ENCODE peak calls at places on chromosome X, in nine cellular contexts. M, D, A, C, N, S, T, B and V are unnamed samples.

GRCh38 chrX:13483773-13484172 is 85.6 kb upstream of the EGFL6 start:
- DNase-seq in A (no peak), S (no peak), C (no peak), T (no peak), M (no peak), N (no peak), D (no peak), B (no peak), V (no peak)

GRCh38 chrX:114599903-114600302 is 16.0 kb downstream of the HTR2C start:
- DNase-seq in S (no peak), D (no peak), C (no peak), M (no peak), A (no peak), T (no peak), N (no peak), B (no peak), V (no peak)

GRCh38 chrX:136810493-136810892 is 29.8 kb upstream of the ARHGEF6 start:
- DNase-seq in N (no peak), D (no peak), M (no peak), S (no peak), C (no peak), A (no peak), T (no peak), B (no peak), V (no peak)

GRCh38 chrX:146614693-146615524 is 194.7 kb upstream of the CXorf51B start:
- DNase-seq in T (no peak), A (no peak), D (no peak), S (no peak), B (no peak), M (no peak), C (no peak), N (no peak), V (no peak)

GRCh38 chrX:25721564-25721963 is 416.6 kb upstream of the MAGEB18 start:
- DNase-seq in B (no peak), M (no peak), A (no peak), S (peak), C (no peak), D (no peak), N (no peak), T (no peak), V (no peak)

GRCh38 chrX:78555401-78555980 is 103.6 kb downstream of the RTL3 start:
- DNase-seq in N (no peak), D (no peak), A (no peak), M (no peak), T (no peak), C (no peak), B (no peak), S (no peak), V (no peak)

GRCh38 chrX:147853701-147854100 is 58.0 kb upstream of the FMR1 start:
- DNase-seq in S (peak), D (no peak), T (no peak), C (no peak), A (no peak), N (no peak), B (no peak), M (no peak), V (no peak)

GRCh38 chrX:39667191-39667590 is 430.6 kb downstream of the BCOR start:
- DNase-seq in C (no peak), B (no peak), D (no peak), A (no peak), T (no peak), M (no peak), N (no peak), S (no peak), V (no peak)

GRCh38 chrX:11949291-11949690 is 189.0 kb upstream of the FRMPD4 start:
- DNase-seq in B (no peak), M (no peak), T (no peak), A (no peak), C (no peak), D (no peak), N (no peak), S (no peak), V (no peak)

GRCh38 chrX:17617794-17618193 is 119.5 kb upstream of the SCML1 start:
- DNase-seq in N (no peak), B (no peak), S (no peak), A (no peak), T (no peak), C (no peak), D (no peak), M (no peak), V (no peak)

GRCh38 chrX:129696463-129697155 is 41.9 kb upstream of the APLN start:
- DNase-seq in S (peak), A (no peak), C (no peak), N (no peak), B (no peak), M (no peak), D (no peak), T (no peak), V (no peak)

GRCh38 chrX:131752493-131753198 is 208.8 kb downstream of the OR13H1 start:
- DNase-seq in B (peak), T (no peak), N (no peak), A (no peak), D (peak), S (no peak), C (no peak), M (peak), V (peak)

GRCh38 chrX:39205467-39205866 is 404.2 kb downstream of the MID1IP1 start:
- DNase-seq in A (no peak), T (no peak), C (no peak), N (no peak), M (no peak), D (no peak), S (no peak), B (no peak), V (no peak)

GRCh38 chrX:107000013-107000515 is at the start of gene MORC4:
- DNase-seq in T (peak), N (peak), M (peak), S (peak), A (peak), B (peak), C (peak), D (peak), V (peak)

GRCh38 chrX:138298268-138298667 is 413.2 kb downstream of the FGF13 start:
- DNase-seq in T (no peak), N (no peak), C (no peak), S (no peak), D (no peak), A (no peak), B (no peak), M (no peak), V (no peak)

GRCh38 chrX:49316085-49316484 is 5.8 kb upstream of the GAGE12J start:
- DNase-seq in D (no peak), T (no peak), B (no peak), A (no peak), C (no peak), S (no peak), M (no peak), N (no peak), V (no peak)

GRCh38 chrX:148804579-148804978 is 304.2 kb downstream of the AFF2 start:
- DNase-seq in C (no peak), B (no peak), D (no peak), M (no peak), S (no peak), N (no peak), A (no peak), T (no peak), V (no peak)

GRCh38 chrX:24498975-24499374 is 33.9 kb downstream of the PDK3 start:
- DNase-seq in B (no peak), S (peak), C (no peak), M (no peak), T (no peak), A (no peak), D (no peak), N (peak), V (no peak)

GRCh38 chrX:18638397-18638796 is 33.5 kb downstream of the RS1 start:
- DNase-seq in M (no peak), S (no peak), C (no peak), D (no peak), B (no peak), A (no peak), T (no peak), N (no peak), V (no peak)

GRCh38 chrX:31832263-31832662 is 760.4 kb upstream of the FTHL17 start:
- DNase-seq in M (no peak), T (no peak), C (no peak), A (no peak), B (no peak), N (no peak), D (no peak), S (no peak), V (no peak)

GRCh38 chrX:72100824-72101351 is 30.8 kb downstream of the RTL5 start:
- DNase-seq in T (no peak), D (no peak), A (no peak), B (peak), C (no peak), N (no peak), S (no peak), M (peak), V (no peak)

GRCh38 chrX:21658746-21659145 is 616 bp upstream of the KLHL34 start:
- DNase-seq in N (no peak), S (peak), B (no peak), M (peak), C (no peak), T (no peak), D (no peak), A (no peak), V (no peak)

GRCh38 chrX:130260316-130260715 is 8.4 kb downstream of the ZNF280C start:
- DNase-seq in T (no peak), D (no peak), A (no peak), B (no peak), M (no peak), C (peak), S (no peak), N (peak), V (no peak)

GRCh38 chrX:135985123-135985973 is at the start of gene SLC9A6:
- DNase-seq in A (peak), B (peak), N (peak), C (no peak), M (peak), D (peak), T (peak), S (peak), V (no peak)

GRCh38 chrX:39730671-39731389 is 366.9 kb downstream of the BCOR start:
- DNase-seq in C (no peak), B (peak), A (peak), T (peak), N (peak), S (peak), D (peak), M (peak), V (no peak)

GRCh38 chrX:95835223-95835622 is 849.4 kb upstream of the DIAPH2 start:
- DNase-seq in D (no peak), M (no peak), B (no peak), C (no peak), T (no peak), S (no peak), N (no peak), A (no peak), V (no peak)

GRCh38 chrX:40005290-40006011 is 92.3 kb downstream of the BCOR start:
- DNase-seq in D (no peak), B (no peak), N (no peak), M (no peak), A (peak), T (no peak), S (peak), C (no peak), V (no peak)

GRCh38 chrX:71111141-71111843 is at the start of gene IL2RG:
- DNase-seq in N (peak), C (no peak), A (no peak), T (no peak), S (no peak), D (no peak), B (peak), M (peak), V (no peak)

GRCh38 chrX:151970661-151971060 is 3.8 kb downstream of the GABRE start:
- DNase-seq in A (no peak), D (peak), B (peak), N (no peak), S (no peak), C (no peak), M (peak), T (no peak), V (no peak)

GRCh38 chrX:88604433-88605221 is 142.4 kb upstream of the CPXCR1 start:
- DNase-seq in A (no peak), C (no peak), N (no peak), M (no peak), B (peak), D (no peak), T (no peak), S (no peak), V (peak)

GRCh38 chrX:40061871-40062524 is 35.8 kb downstream of the BCOR start:
- DNase-seq in S (no peak), B (no peak), N (no peak), M (no peak), D (no peak), T (no peak), A (no peak), C (no peak), V (no peak)

GRCh38 chrX:66028936-66029335 is 10.9 kb downstream of the VSIG4 start:
- DNase-seq in B (no peak), S (no peak), T (no peak), M (no peak), D (no peak), C (no peak), A (no peak), N (no peak), V (no peak)

GRCh38 chrX:124217289-124218251 is 114.9 kb upstream of the TEX13D start:
- DNase-seq in C (no peak), S (peak), D (no peak), B (no peak), A (no peak), T (no peak), N (no peak), M (peak), V (no peak)

GRCh38 chrX:104117753-104118152 is 5.4 kb downstream of the ZCCHC18 start:
- DNase-seq in C (no peak), A (no peak), S (no peak), B (no peak), N (no peak), M (no peak), T (no peak), D (no peak), V (no peak)

GRCh38 chrX:104108955-104109354 is 3.4 kb upstream of the ZCCHC18 start:
- DNase-seq in M (no peak), C (no peak), S (no peak), A (no peak), D (no peak), T (no peak), B (no peak), N (no peak), V (no peak)

GRCh38 chrX:104113237-104113965 is 1.1 kb downstream of the ZCCHC18 start:
- DNase-seq in A (peak), B (peak), M (peak), S (peak), D (peak), T (peak), C (no peak), N (peak), V (no peak)

DNA sequence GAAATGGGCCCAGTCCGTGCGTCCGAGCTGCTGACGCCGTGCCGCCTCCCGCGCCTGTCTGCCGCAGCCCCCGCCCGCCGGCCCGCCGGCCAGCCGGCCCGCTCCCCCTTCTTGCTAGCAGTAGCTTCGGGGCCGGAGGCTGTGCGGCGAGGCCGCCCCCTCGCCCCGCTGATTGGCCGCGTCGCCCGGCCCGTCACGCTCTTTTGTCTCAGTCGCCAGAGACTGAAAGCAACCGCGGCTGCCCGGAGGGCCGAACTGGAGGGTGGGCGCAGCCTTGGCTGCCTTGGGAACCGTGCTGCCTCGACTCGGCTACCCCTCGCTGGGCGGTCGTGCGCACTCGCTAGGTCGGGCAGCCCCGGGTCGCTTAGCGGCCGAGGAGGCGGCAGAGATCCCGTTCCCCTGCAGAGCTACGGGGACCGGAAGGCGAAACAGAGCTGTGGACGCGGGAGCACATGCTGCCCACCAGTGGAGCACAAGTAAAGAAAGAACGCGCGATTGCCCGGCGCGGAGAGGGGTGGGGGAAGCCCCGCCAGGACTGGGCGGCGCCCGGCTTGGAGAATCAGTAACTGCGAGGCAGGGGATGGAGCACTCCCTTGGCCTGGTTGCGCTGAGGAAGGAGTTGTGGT is at the start of gene ZCCHC18:
- DNase-seq in M (peak), N (peak), D (peak), C (no peak), T (peak), A (peak), B (peak), S (peak), V (no peak)
- TF ChIP-seq POLR2AphosphoS5 in M (no peak), N (no peak), D (peak), C (no peak), T (no peak), A (peak), B (no peak), S (peak), V (no peak)

GRCh38 chrX:10310502-10310901 is 153.7 kb downstream of the CLCN4 start:
- DNase-seq in M (no peak), D (no peak), N (no peak), S (no peak), T (no peak), B (no peak), A (no peak), C (no peak), V (no peak)
- H3K27ac ChIP-seq in M (no peak), D (no peak), N (no peak), S (no peak), T (no peak), B (no peak), A (no peak), C (no peak), V (no peak)

GRCh38 chrX:119419898-119420297 is 20.8 kb downstream of the SLC25A43 start:
- DNase-seq in B (no peak), A (no peak), T (no peak), D (no peak), S (no peak), M (no peak), N (no peak), C (no peak), V (no peak)
- TF ChIP-seq CTCF in B (no peak), A (no peak), T (no peak), D (no peak), S (no peak), M (no peak), N (no peak), C (no peak), V (no peak)

GRCh38 chrX:47191806-47192401 is 1.7 kb upstream of the UBA1 start:
- DNase-seq in C (no peak), T (no peak), A (no peak), B (no peak), M (no peak), S (no peak), N (no peak), D (no peak), V (no peak)

GRCh38 chrX:47190445-47191269 is 3.0 kb upstream of the UBA1 start:
- DNase-seq in M (peak), C (peak), N (peak), T (peak), S (peak), B (peak), A (peak), D (peak), V (peak)

GRCh38 chrX:47189906-47190305 is 3.7 kb upstream of the UBA1 start:
- DNase-seq in N (no peak), T (no peak), A (no peak), S (peak), D (no peak), M (no peak), C (no peak), B (no peak), V (no peak)

GRCh38 chrX:47193475-47194241 is at the start of gene UBA1:
- DNase-seq in T (peak), A (peak), C (peak), S (peak), M (peak), D (peak), N (peak), B (peak), V (peak)

DNA sequence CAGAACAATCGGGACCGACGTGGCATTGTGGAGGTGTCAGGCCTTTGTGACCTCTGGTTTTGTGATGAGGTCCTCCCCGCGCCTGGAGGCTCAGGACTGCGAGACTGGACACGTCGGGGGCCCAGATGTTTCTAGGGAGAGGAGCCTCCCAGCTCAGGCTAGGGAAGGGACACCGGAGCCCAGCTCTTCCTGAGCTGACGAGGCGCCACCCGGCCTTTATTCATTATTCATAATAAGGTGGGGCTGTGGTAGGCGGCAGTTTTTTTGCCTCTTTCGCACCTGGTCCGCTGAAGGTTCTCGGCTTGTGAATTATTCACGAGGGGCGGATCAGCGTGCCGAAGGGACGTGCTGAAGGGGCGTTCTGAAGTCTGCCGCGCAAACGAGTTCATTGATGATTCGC is 2.3 kb upstream of the UBA1 start:
- DNase-seq in T (no peak), B (peak), C (peak), N (no peak), S (peak), A (peak), D (no peak), M (peak), V (no peak)
- TF ChIP-seq POLR2AphosphoS5 in T (no peak), B (no peak), C (no peak), N (no peak), S (no peak), A (no peak), D (no peak), M (no peak), V (no peak)

GRCh38 chrX:120561634-120562568 is 1.1 kb upstream of the CUL4B start:
- DNase-seq in D (no peak), N (no peak), T (no peak), C (no peak), S (no peak), B (no peak), M (no peak), A (no peak), V (no peak)

GRCh38 chrX:120564925-120565324 is 4.2 kb upstream of the CUL4B start:
- DNase-seq in D (no peak), A (no peak), N (no peak), T (no peak), S (no peak), M (no peak), B (no peak), C (no peak), V (no peak)

GRCh38 chrX:120560842-120561633 is at the start of gene CUL4B:
- DNase-seq in S (peak), D (peak), T (peak), A (peak), B (peak), M (peak), C (peak), N (peak), V (peak)

GRCh38 chrX:120560405-120560841 is 339 bp downstream of the CUL4B start:
- DNase-seq in B (peak), C (no peak), S (no peak), M (peak), T (peak), A (no peak), N (no peak), D (peak), V (peak)

GRCh38 chrX:120562569-120562926 is 1.8 kb upstream of the CUL4B start:
- DNase-seq in C (no peak), S (no peak), M (no peak), T (no peak), B (no peak), N (no peak), D (no peak), A (no peak), V (no peak)
- H3K27ac ChIP-seq in C (peak), S (peak), M (peak), T (no peak), B (peak), N (peak), D (peak), A (no peak), V (peak)

GRCh38 chrX:20143539-20143938 is 1.9 kb upstream of the EIF1AX start:
- DNase-seq in C (no peak), A (no peak), B (no peak), S (no peak), N (no peak), M (no peak), T (no peak), D (no peak), V (no peak)
- TF ChIP-seq CTCF in C (no peak), A (no peak), B (no peak), S (no peak), N (no peak), M (no peak), T (no peak), D (no peak), V (no peak)